ENCODE peak calls at places on chromosome 5, in four cellular contexts. V, I, Z and U are unnamed samples.
A peak's percentile ranks its signal among the peaks of the same experiment; 100 is the strongest.

GRCh38 chr5:40112875-40113274 is 566.8 kb upstream of the PTGER4 start:
- DNase-seq in V (no peak), I (no peak), Z (no peak), U (no peak)

GRCh38 chr5:146825033-146825432 is 53.5 kb downstream of the PPP2R2B start:
- DNase-seq in I (no peak), Z (no peak), V (peak; percentile 4), U (no peak)

GRCh38 chr5:96338089-96338488 is 95.0 kb downstream of the PCSK1 start:
- DNase-seq in Z (no peak), I (no peak), V (peak; percentile 19), U (no peak)

GRCh38 chr5:39420482-39421145 is 4.2 kb downstream of the DAB2 start:
- DNase-seq in Z (no peak), I (peak; percentile 42), V (no peak), U (peak; percentile 12)

GRCh38 chr5:109654455-109654854 is 35.3 kb upstream of the MAN2A1 start:
- DNase-seq in I (no peak), V (no peak), Z (no peak), U (no peak)

GRCh38 chr5:161047024-161047423 is 195.0 kb upstream of the ATP10B start:
- DNase-seq in Z (no peak), V (no peak), I (no peak), U (no peak)

GRCh38 chr5:160133071-160133917 is 14.0 kb upstream of the PWWP2A start:
- DNase-seq in V (no peak), Z (no peak), I (peak; percentile 43), U (no peak)

GRCh38 chr5:77774981-77775772 is 962 bp downstream of the TBCA start:
- DNase-seq in I (no peak), Z (no peak), V (no peak), U (no peak)

GRCh38 chr5:156778139-156778696 is 71.9 kb upstream of the PPP1R2B start:
- DNase-seq in V (no peak), Z (no peak), I (no peak), U (no peak)

GRCh38 chr5:60668715-60669304 is 31.2 kb downstream of the DEPDC1B start:
- DNase-seq in I (no peak), V (peak; percentile 17), Z (no peak), U (no peak)

GRCh38 chr5:5419291-5420210 is 2.9 kb upstream of the ICE1 start:
- DNase-seq in I (no peak), V (peak; percentile 40), Z (peak; percentile 41), U (no peak)

GRCh38 chr5:73644385-73644963 is 18.5 kb downstream of the ARHGEF28 start:
- DNase-seq in Z (no peak), V (no peak), I (no peak), U (no peak)

GRCh38 chr5:137649228-137649890 is 86.5 kb downstream of the KLHL3 start:
- DNase-seq in I (peak; percentile 3), V (no peak), Z (peak; percentile 33), U (peak; percentile 17)

GRCh38 chr5:115605436-115605835 is 3.2 kb upstream of the TICAM2 start:
- DNase-seq in V (no peak), Z (no peak), I (no peak), U (no peak)

GRCh38 chr5:24629798-24630197 is 15.0 kb downstream of the CDH10 start:
- DNase-seq in I (no peak), Z (no peak), V (no peak), U (no peak)

GRCh38 chr5:178423431-178423830 is 166.8 kb downstream of the COL23A1 start:
- DNase-seq in Z (no peak), I (no peak), V (no peak), U (no peak)

GRCh38 chr5:76807296-76807695 is 11.5 kb upstream of the F2RL1 start:
- DNase-seq in Z (no peak), V (no peak), I (no peak), U (no peak)

GRCh38 chr5:148416921-148417320 is 33.2 kb downstream of the FBXO38 start:
- DNase-seq in I (no peak), V (no peak), Z (no peak), U (no peak)

GRCh38 chr5:96857924-96858323 is 18.4 kb upstream of the ERAP2 start:
- DNase-seq in Z (no peak), I (no peak), V (no peak), U (no peak)

GRCh38 chr5:8784692-8785091 is 761.2 kb downstream of the SEMA5A start:
- DNase-seq in Z (no peak), I (no peak), V (no peak), U (no peak)

GRCh38 chr5:112686675-112687074 is 51.0 kb upstream of the APC start:
- DNase-seq in Z (no peak), I (no peak), V (no peak), U (no peak)

GRCh38 chr5:65742565-65743231 is 20.7 kb downstream of the NLN start:
- DNase-seq in V (peak; percentile 52), I (no peak), Z (peak; percentile 58), U (peak; percentile 13)

GRCh38 chr5:33299621-33300208 is 141.1 kb upstream of the TARS1 start:
- DNase-seq in V (peak; percentile 30), Z (no peak), I (peak; percentile 4), U (no peak)

GRCh38 chr5:88394531-88395185 is 126.0 kb upstream of the TMEM161B start:
- DNase-seq in V (no peak), I (no peak), Z (no peak), U (peak; percentile 13)

GRCh38 chr5:40405230-40405629 is 274.5 kb upstream of the PTGER4 start:
- DNase-seq in Z (no peak), V (no peak), I (no peak), U (no peak)

GRCh38 chr5:28958581-28958980 is 1920.2 kb upstream of the CDH9 start:
- DNase-seq in V (no peak), I (no peak), Z (no peak), U (no peak)

GRCh38 chr5:94674841-94675382 is 56.4 kb downstream of the SLF1 start:
- DNase-seq in I (no peak), Z (no peak), V (no peak), U (no peak)

GRCh38 chr5:98638701-98639100 is 134.8 kb upstream of the RGMB start:
- DNase-seq in I (no peak), V (no peak), Z (peak; percentile 86), U (no peak)

GRCh38 chr5:77210091-77211012 is at the start of gene PDE8B:
- DNase-seq in Z (no peak), I (peak; percentile 5), V (peak; percentile 57), U (peak; percentile 43)

GRCh38 chr5:153900703-153901395 is 137.9 kb downstream of the FAM114A2 start:
- DNase-seq in Z (peak; percentile 84), V (no peak), I (no peak), U (no peak)

GRCh38 chr5:4229414-4229813 is 633.8 kb downstream of the IRX1 start:
- DNase-seq in Z (no peak), I (no peak), V (no peak), U (no peak)